ENCODE peak calls at places on chromosomes 5 and 9, in ten cellular contexts. J is GM23248; Q is astrocyte; Z is A549; B is heart right ventricle; I is colonic mucosa; H is psoas muscle; X is MM.1S; W is CD4-positive, alpha-beta memory T cell; F is uterus. N is an unnamed sample.

GRCh38 chr5:7850241-7850532 is 746 bp downstream of the CFAP90 start:
- DNase-seq in J (no peak), Q (no peak), Z (no peak), B (peak; percentile 5), I (no peak), H (no peak), X (no peak), W (no peak), F (peak; percentile 34), N (no peak)

GRCh38 chr5:77035950-77036349 is 5.7 kb downstream of the AGGF1 start:
- DNase-seq in J (no peak), Q (no peak), Z (no peak), B (no peak), I (no peak), H (no peak), X (no peak), W (no peak), F (no peak), N (no peak)

GRCh38 chr5:75438722-75439121 is 72.7 kb downstream of the CERT1 start:
- DNase-seq in J (no peak), Q (no peak), Z (no peak), B (no peak), I (no peak), H (no peak), X (no peak), W (no peak), F (no peak), N (no peak)

GRCh38 chr5:179354305-179354882 is 9.1 kb upstream of the ADAMTS2 start:
- DNase-seq in J (no peak), Q (no peak), Z (no peak), B (no peak), I (no peak), H (no peak), X (no peak), W (no peak), F (no peak), N (no peak)

GRCh38 chr5:116645627-116646026 is 71.0 kb upstream of the SEMA6A start:
- DNase-seq in J (no peak), Q (no peak), Z (no peak), B (no peak), I (no peak), H (no peak), X (no peak), W (no peak), F (no peak), N (no peak)

GRCh38 chr9:95167998-95168397 is 149.5 kb downstream of the FANCC start:
- DNase-seq in J (peak; percentile 89), Q (peak; percentile 82), Z (peak; percentile 28), B (peak; percentile 72), I (peak; percentile 75), H (no peak), X (peak; percentile 60), W (peak; percentile 56), F (no peak), N (peak; percentile 87)

GRCh38 chr5:108420755-108421154 is 38.9 kb upstream of the FBXL17 start:
- DNase-seq in J (no peak), Q (no peak), Z (no peak), B (no peak), I (no peak), H (no peak), X (no peak), W (no peak), F (no peak), N (no peak)

GRCh38 chr5:167982-168660 is 23.2 kb upstream of the LRRC14B start:
- DNase-seq in J (peak; percentile 97), Q (peak; percentile 98), Z (no peak), B (no peak), I (no peak), H (peak; percentile 8), X (no peak), W (no peak), F (peak; percentile 10), N (peak; percentile 88)

GRCh38 chr5:92527311-92528078 is 1053.5 kb downstream of the NR2F1-AS1 start:
- DNase-seq in J (peak; percentile 72), Q (peak; percentile 36), Z (no peak), B (no peak), I (no peak), H (no peak), X (peak; percentile 62), W (no peak), F (no peak), N (peak; percentile 22)

GRCh38 chr9:79578891-79579290 is 7.1 kb downstream of the TLE4 start:
- DNase-seq in J (peak; percentile 61), Q (no peak), Z (no peak), B (no peak), I (no peak), H (no peak), X (no peak), W (no peak), F (no peak), N (no peak)

DNA sequence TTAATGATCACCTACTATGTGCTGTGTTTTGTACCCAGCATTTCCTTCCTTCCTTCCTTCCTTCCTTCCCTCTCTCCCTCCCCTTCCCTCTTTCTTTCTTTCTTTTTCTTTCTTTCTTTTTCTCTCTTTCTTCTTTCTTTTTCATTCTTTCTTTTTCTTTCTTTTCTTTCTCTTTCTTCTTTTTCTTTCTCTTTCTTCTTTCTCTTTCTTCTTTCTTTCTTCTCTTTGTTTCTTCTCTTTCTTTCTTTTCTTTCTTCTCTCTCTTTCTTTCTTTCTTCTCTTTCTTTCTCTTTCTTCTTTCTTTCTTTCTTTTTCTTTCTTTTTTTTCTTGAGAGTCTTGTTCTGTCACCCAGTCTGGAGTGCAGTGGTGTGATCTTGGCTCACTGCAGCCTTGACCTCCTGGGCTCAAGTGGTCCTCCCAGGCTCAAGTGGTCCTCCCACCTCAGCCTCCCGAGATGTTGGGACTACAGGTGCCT is 165.7 kb upstream of the MVB12B start:
- DNase-seq in J (no peak), Q (no peak), Z (no peak), B (no peak), I (no peak), H (no peak), X (no peak), W (no peak), F (no peak), N (no peak)
- H3K4me1 ChIP-seq in J (no peaks in the 10 kb centered on the region), Q (no peaks in the 10 kb centered on the region), Z (no peaks in the 10 kb centered on the region), B (no peaks in the 10 kb centered on the region), I (no peaks in the 10 kb centered on the region), H (no peaks in the 10 kb centered on the region), X (no peaks in the 10 kb centered on the region), W (no peaks in the 10 kb centered on the region), F (no peaks in the 10 kb centered on the region), N (no peaks in the 10 kb centered on the region)

GRCh38 chr5:88824892-88825781 is 57.8 kb downstream of the MEF2C start:
- DNase-seq in J (peak; percentile 79), Q (peak; percentile 87), Z (no peak), B (no peak), I (no peak), H (no peak), X (peak; percentile 26), W (no peak), F (no peak), N (peak; percentile 32)
- H3K4me1 ChIP-seq in J (peaks cover 51% of the 10 kb centered on the region), Q (peaks cover 23% of the 10 kb centered on the region), Z (no peaks in the 10 kb centered on the region), B (peaks cover 87% of the 10 kb centered on the region), I (no peaks in the 10 kb centered on the region), H (peaks cover 100% of the 10 kb centered on the region), X (peaks cover 7% of the 10 kb centered on the region), W (peaks cover 24% of the 10 kb centered on the region), F (no peaks in the 10 kb centered on the region), N (peaks cover 30% of the 10 kb centered on the region)

DNA sequence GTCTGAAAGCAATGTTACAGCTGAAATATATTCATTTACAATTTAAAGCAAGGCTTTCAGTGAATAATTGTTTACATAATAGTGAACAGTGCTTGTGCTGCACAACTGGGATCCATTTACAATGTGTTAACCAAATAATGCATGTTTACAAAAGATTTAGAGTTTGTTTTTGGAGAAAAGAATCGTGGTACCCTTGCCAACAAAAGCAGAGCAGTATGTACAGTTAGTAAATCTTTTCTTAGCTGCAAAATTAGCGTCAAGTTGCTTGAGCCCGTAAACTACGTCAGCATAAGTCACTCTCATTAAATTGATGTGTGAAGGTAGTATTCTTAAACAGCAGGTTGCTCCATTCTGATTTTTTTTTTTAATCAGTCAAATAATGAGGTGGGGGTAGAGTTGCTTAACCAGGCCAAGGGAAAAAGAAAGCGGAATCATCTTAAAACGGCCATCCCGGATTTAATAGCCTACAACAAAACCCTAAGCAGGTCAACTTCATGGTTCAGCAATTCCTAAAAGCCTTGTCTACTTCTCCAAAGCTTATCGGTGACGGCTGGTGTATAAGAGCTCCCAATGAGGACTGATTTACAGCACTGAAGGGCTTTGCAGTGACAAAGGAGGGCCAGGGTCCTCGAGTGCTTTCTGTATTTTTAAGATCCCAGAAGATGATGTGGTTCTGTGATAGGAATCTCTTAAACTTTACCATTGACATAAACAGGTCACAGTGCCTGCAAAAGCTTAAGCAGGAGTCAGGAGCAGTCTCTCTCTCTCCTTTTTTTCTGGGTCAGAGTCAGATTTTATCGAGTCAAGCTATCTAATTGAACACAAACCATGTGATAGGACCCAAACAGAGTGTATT is 663.3 kb upstream of the ZNF608 start:
- DNase-seq in J (peak; percentile 6), Q (peak; percentile 63), Z (no peak), B (no peak), I (peak; percentile 20), H (no peak), X (no peak), W (no peak), F (no peak), N (peak; percentile 62)
- H3K4me1 ChIP-seq in J (peaks cover 50% of the 10 kb centered on the region), Q (peaks cover 43% of the 10 kb centered on the region), Z (peaks cover 37% of the 10 kb centered on the region), B (peaks cover 37% of the 10 kb centered on the region), I (no peaks in the 10 kb centered on the region), H (peaks cover 24% of the 10 kb centered on the region), X (peaks cover 56% of the 10 kb centered on the region), W (no peaks in the 10 kb centered on the region), F (peaks cover 3% of the 10 kb centered on the region), N (peaks cover 64% of the 10 kb centered on the region)

GRCh38 chr9:133682961-133683493 is 46.9 kb downstream of the DBH start:
- DNase-seq in J (no peak), Q (no peak), Z (no peak), B (no peak), I (no peak), H (peak; percentile 13), X (no peak), W (no peak), F (no peak), N (no peak)
- H3K4me1 ChIP-seq in J (no peaks in the 10 kb centered on the region), Q (peaks cover 13% of the 10 kb centered on the region), Z (no peaks in the 10 kb centered on the region), B (peaks cover 45% of the 10 kb centered on the region), I (no peaks in the 10 kb centered on the region), H (no peaks in the 10 kb centered on the region), X (no peaks in the 10 kb centered on the region), W (peaks cover 40% of the 10 kb centered on the region), F (no peaks in the 10 kb centered on the region), N (no peaks in the 10 kb centered on the region)

N was measured in PC-3.